ENCODE peak calls at places on chromosome 11, in nine cellular contexts. One of them, this sample, is unnamed.

GRCh38 chr11:30935861-30936260 is 349.7 kb upstream of the MPPED2 start:
- DNase-seq in activated naive CD8-positive, alpha-beta T cell treated with anti-CD3 and anti-CD28 coated beads, Interleukin-2, amount 50 U/mL, for 24 hours: no peak
- DNase-seq in cardiac muscle cell: no peak
- DNase-seq in brain microvascular endothelial cell: no peak
- DNase-seq in transverse colon: no peak
- DNase-seq in M059J: peak; percentile 52
- DNase-seq in stimulated activated CD4-positive, alpha-beta T cell treated with anti-CD3 and anti-CD28 coated beads, Interleukin-12 subunit alpha, Interleukin-12 subunit beta, amount 100 ng/mL, for 48 hours: no peak
- DNase-seq in NCI-H1105 treated with DMSO at 0.1 percent for 48 hours: no peak
- DNase-seq in astrocyte of the hippocampus: no peak
- DNase-seq in this sample: no peak

GRCh38 chr11:124670732-124671131 is 2.8 kb downstream of the SIAE start:
- DNase-seq in transverse colon: no peak
- DNase-seq in M059J: peak; percentile 5
- DNase-seq in cardiac muscle cell: no peak
- DNase-seq in stimulated activated CD4-positive, alpha-beta T cell treated with anti-CD3 and anti-CD28 coated beads, Interleukin-12 subunit alpha, Interleukin-12 subunit beta, amount 100 ng/mL, for 48 hours: no peak
- DNase-seq in brain microvascular endothelial cell: no peak
- DNase-seq in astrocyte of the hippocampus: no peak
- DNase-seq in activated naive CD8-positive, alpha-beta T cell treated with anti-CD3 and anti-CD28 coated beads, Interleukin-2, amount 50 U/mL, for 24 hours: peak; percentile 10
- DNase-seq in NCI-H1105 treated with DMSO at 0.1 percent for 48 hours: no peak
- DNase-seq in this sample: no peak

GRCh38 chr11:98531576-98531975 is 489.2 kb upstream of the CNTN5 start:
- DNase-seq in NCI-H1105 treated with DMSO at 0.1 percent for 48 hours: no peak
- DNase-seq in stimulated activated CD4-positive, alpha-beta T cell treated with anti-CD3 and anti-CD28 coated beads, Interleukin-12 subunit alpha, Interleukin-12 subunit beta, amount 100 ng/mL, for 48 hours: no peak
- DNase-seq in astrocyte of the hippocampus: no peak
- DNase-seq in activated naive CD8-positive, alpha-beta T cell treated with anti-CD3 and anti-CD28 coated beads, Interleukin-2, amount 50 U/mL, for 24 hours: no peak
- DNase-seq in transverse colon: no peak
- DNase-seq in cardiac muscle cell: no peak
- DNase-seq in brain microvascular endothelial cell: no peak
- DNase-seq in M059J: peak; percentile 7
- DNase-seq in this sample: no peak

GRCh38 chr11:13260963-13261599 is 16.5 kb upstream of the BMAL1 start:
- DNase-seq in cardiac muscle cell: no peak
- DNase-seq in stimulated activated CD4-positive, alpha-beta T cell treated with anti-CD3 and anti-CD28 coated beads, Interleukin-12 subunit alpha, Interleukin-12 subunit beta, amount 100 ng/mL, for 48 hours: no peak
- DNase-seq in activated naive CD8-positive, alpha-beta T cell treated with anti-CD3 and anti-CD28 coated beads, Interleukin-2, amount 50 U/mL, for 24 hours: no peak
- DNase-seq in NCI-H1105 treated with DMSO at 0.1 percent for 48 hours: no peak
- DNase-seq in M059J: peak; percentile 76
- DNase-seq in astrocyte of the hippocampus: peak; percentile 38
- DNase-seq in transverse colon: no peak
- DNase-seq in brain microvascular endothelial cell: peak; percentile 28
- DNase-seq in this sample: no peak

GRCh38 chr11:103354656-103355055 is 245.4 kb downstream of the DYNC2H1 start:
- DNase-seq in M059J: no peak
- DNase-seq in transverse colon: no peak
- DNase-seq in stimulated activated CD4-positive, alpha-beta T cell treated with anti-CD3 and anti-CD28 coated beads, Interleukin-12 subunit alpha, Interleukin-12 subunit beta, amount 100 ng/mL, for 48 hours: no peak
- DNase-seq in cardiac muscle cell: no peak
- DNase-seq in astrocyte of the hippocampus: no peak
- DNase-seq in activated naive CD8-positive, alpha-beta T cell treated with anti-CD3 and anti-CD28 coated beads, Interleukin-2, amount 50 U/mL, for 24 hours: no peak
- DNase-seq in brain microvascular endothelial cell: no peak
- DNase-seq in NCI-H1105 treated with DMSO at 0.1 percent for 48 hours: no peak
- DNase-seq in this sample: no peak

GRCh38 chr11:57432714-57433163 is 5.8 kb upstream of the SLC43A3 start:
- DNase-seq in cardiac muscle cell: no peak
- DNase-seq in brain microvascular endothelial cell: peak; percentile 90
- DNase-seq in astrocyte of the hippocampus: peak; percentile 68
- DNase-seq in transverse colon: no peak
- DNase-seq in activated naive CD8-positive, alpha-beta T cell treated with anti-CD3 and anti-CD28 coated beads, Interleukin-2, amount 50 U/mL, for 24 hours: peak; percentile 50
- DNase-seq in NCI-H1105 treated with DMSO at 0.1 percent for 48 hours: no peak
- DNase-seq in stimulated activated CD4-positive, alpha-beta T cell treated with anti-CD3 and anti-CD28 coated beads, Interleukin-12 subunit alpha, Interleukin-12 subunit beta, amount 100 ng/mL, for 48 hours: no peak
- DNase-seq in M059J: peak; percentile 89
- DNase-seq in this sample: no peak

GRCh38 chr11:111846063-111846462 is 25.3 kb downstream of the ALG9 start:
- DNase-seq in cardiac muscle cell: no peak
- DNase-seq in brain microvascular endothelial cell: peak; percentile 35
- DNase-seq in NCI-H1105 treated with DMSO at 0.1 percent for 48 hours: no peak
- DNase-seq in transverse colon: no peak
- DNase-seq in activated naive CD8-positive, alpha-beta T cell treated with anti-CD3 and anti-CD28 coated beads, Interleukin-2, amount 50 U/mL, for 24 hours: no peak
- DNase-seq in stimulated activated CD4-positive, alpha-beta T cell treated with anti-CD3 and anti-CD28 coated beads, Interleukin-12 subunit alpha, Interleukin-12 subunit beta, amount 100 ng/mL, for 48 hours: no peak
- DNase-seq in astrocyte of the hippocampus: peak; percentile 44
- DNase-seq in M059J: peak; percentile 89
- DNase-seq in this sample: no peak

GRCh38 chr11:82718307-82718706 is 15.4 kb downstream of the FAM181B start:
- DNase-seq in brain microvascular endothelial cell: peak; percentile 40
- DNase-seq in transverse colon: no peak
- DNase-seq in M059J: peak; percentile 42
- DNase-seq in activated naive CD8-positive, alpha-beta T cell treated with anti-CD3 and anti-CD28 coated beads, Interleukin-2, amount 50 U/mL, for 24 hours: no peak
- DNase-seq in astrocyte of the hippocampus: peak; percentile 71
- DNase-seq in cardiac muscle cell: peak; percentile 70
- DNase-seq in stimulated activated CD4-positive, alpha-beta T cell treated with anti-CD3 and anti-CD28 coated beads, Interleukin-12 subunit alpha, Interleukin-12 subunit beta, amount 100 ng/mL, for 48 hours: no peak
- DNase-seq in NCI-H1105 treated with DMSO at 0.1 percent for 48 hours: peak; percentile 70
- DNase-seq in this sample: peak; percentile 46

GRCh38 chr11:110376711-110377324 is 52.9 kb upstream of the FDX1 start:
- DNase-seq in stimulated activated CD4-positive, alpha-beta T cell treated with anti-CD3 and anti-CD28 coated beads, Interleukin-12 subunit alpha, Interleukin-12 subunit beta, amount 100 ng/mL, for 48 hours: no peak
- DNase-seq in transverse colon: peak; percentile 68
- DNase-seq in brain microvascular endothelial cell: peak; percentile 85
- DNase-seq in activated naive CD8-positive, alpha-beta T cell treated with anti-CD3 and anti-CD28 coated beads, Interleukin-2, amount 50 U/mL, for 24 hours: peak; percentile 24
- DNase-seq in M059J: peak; percentile 85
- DNase-seq in NCI-H1105 treated with DMSO at 0.1 percent for 48 hours: peak; percentile 95
- DNase-seq in cardiac muscle cell: peak; percentile 94
- DNase-seq in astrocyte of the hippocampus: peak; percentile 96
- DNase-seq in this sample: peak; percentile 82

GRCh38 chr11:100805509-100806199 is 118.6 kb downstream of the ARHGAP42 start:
- DNase-seq in cardiac muscle cell: no peak
- DNase-seq in activated naive CD8-positive, alpha-beta T cell treated with anti-CD3 and anti-CD28 coated beads, Interleukin-2, amount 50 U/mL, for 24 hours: no peak
- DNase-seq in M059J: peak; percentile 81
- DNase-seq in brain microvascular endothelial cell: no peak
- DNase-seq in astrocyte of the hippocampus: peak; percentile 40
- DNase-seq in transverse colon: no peak
- DNase-seq in stimulated activated CD4-positive, alpha-beta T cell treated with anti-CD3 and anti-CD28 coated beads, Interleukin-12 subunit alpha, Interleukin-12 subunit beta, amount 100 ng/mL, for 48 hours: no peak
- DNase-seq in NCI-H1105 treated with DMSO at 0.1 percent for 48 hours: no peak
- DNase-seq in this sample: no peak

GRCh38 chr11:20821046-20821445 is 151.7 kb downstream of the NELL1 start:
- DNase-seq in astrocyte of the hippocampus: no peak
- DNase-seq in brain microvascular endothelial cell: no peak
- DNase-seq in activated naive CD8-positive, alpha-beta T cell treated with anti-CD3 and anti-CD28 coated beads, Interleukin-2, amount 50 U/mL, for 24 hours: no peak
- DNase-seq in transverse colon: no peak
- DNase-seq in NCI-H1105 treated with DMSO at 0.1 percent for 48 hours: no peak
- DNase-seq in stimulated activated CD4-positive, alpha-beta T cell treated with anti-CD3 and anti-CD28 coated beads, Interleukin-12 subunit alpha, Interleukin-12 subunit beta, amount 100 ng/mL, for 48 hours: no peak
- DNase-seq in M059J: no peak
- DNase-seq in cardiac muscle cell: no peak
- DNase-seq in this sample: no peak

This sample was measured in mucosa of descending colon.